ENCODE peak calls at places on chromosomes 2 and 18, in six cellular contexts. G is progenitor cell of endocrine pancreas, W is NCI-H69, P is activated T-cell treated with anti-CD3 and anti-CD28 coated beads for 1 hour, X is iris pigment epithelial cell, S is HT1080. U is an unnamed sample.

GRCh38 chr2:8544168-8544785 is 137.6 kb upstream of the ID2 start:
- DNase-seq in S (no peak), X (no peak), P (no peak), G (no peak), W (no peak), U (no peak)

GRCh38 chr18:22676423-22676822 is 256.7 kb upstream of the RBBP8 start:
- DNase-seq in P (no peak), W (no peak), S (no peak), X (peak; percentile 72), G (no peak), U (no peak)

GRCh38 chr18:63844254-63844653 is 43.3 kb upstream of the SERPINB2 start:
- DNase-seq in G (no peak), W (peak; percentile 69), P (no peak), X (peak; percentile 40), S (peak; percentile 61), U (no peak)

GRCh38 chr2:7373156-7373555 is 455.9 kb downstream of the RNF144A start:
- DNase-seq in P (no peak), S (no peak), G (no peak), X (no peak), W (no peak), U (no peak)

GRCh38 chr2:152036611-152037469 is 62.0 kb downstream of the CACNB4 start:
- DNase-seq in P (peak; percentile 19), S (peak; percentile 71), W (peak; percentile 59), X (peak; percentile 72), G (peak; percentile 54), U (peak; percentile 73)

GRCh38 chr18:46736136-46736535 is 20.7 kb downstream of the ST8SIA5 start:
- DNase-seq in S (no peak), P (no peak), G (no peak), W (no peak), X (no peak), U (no peak)

GRCh38 chr18:33697498-33697897 is 119.5 kb downstream of the ASXL3 start:
- DNase-seq in W (no peak), G (no peak), S (peak; percentile 15), P (no peak), X (no peak), U (no peak)

GRCh38 chr2:165646321-165646801 is 147.7 kb downstream of the GALNT3 start:
- DNase-seq in X (no peak), P (no peak), W (peak; percentile 0), G (no peak), S (no peak), U (no peak)

GRCh38 chr2:149038442-149039212 is at the start of gene LYPD6B:
- DNase-seq in G (peak; percentile 56), X (no peak), S (no peak), P (no peak), W (peak; percentile 81), U (peak; percentile 65)

GRCh38 chr18:36622610-36623009 is 206.2 kb downstream of the TPGS2 start:
- DNase-seq in S (no peak), W (no peak), G (no peak), X (no peak), P (no peak), U (no peak)

GRCh38 chr2:235168174-235168979 is 216.6 kb downstream of the SH3BP4 start:
- DNase-seq in P (no peak), G (no peak), W (peak; percentile 2), S (no peak), X (no peak), U (no peak)

GRCh38 chr2:42931147-42931817 is 138.9 kb upstream of the HAAO start:
- DNase-seq in S (no peak), P (no peak), G (no peak), W (peak; percentile 56), X (no peak), U (no peak)

GRCh38 chr18:35444636-35445035 is 53.1 kb downstream of the INO80C start:
- DNase-seq in G (no peak), S (no peak), P (no peak), W (no peak), X (no peak), U (no peak)

GRCh38 chr2:45554764-45555163 is 56.3 kb downstream of the SRBD1 start:
- DNase-seq in G (no peak), W (no peak), P (no peak), S (peak; percentile 52), X (peak; percentile 59), U (no peak)

GRCh38 chr2:85560812-85561279 is 447 bp downstream of the GGCX start:
- DNase-seq in W (no peak), S (no peak), G (no peak), P (no peak), X (no peak), U (no peak)

GRCh38 chr2:79982445-79982844 is 322.1 kb downstream of the LRRTM1 start:
- DNase-seq in S (peak; percentile 16), G (no peak), P (no peak), X (no peak), W (peak; percentile 57), U (peak; percentile 71)

GRCh38 chr2:195535911-195536522 is 121.0 kb upstream of the SLC39A10 start:
- DNase-seq in G (no peak), W (no peak), P (peak; percentile 51), X (no peak), S (no peak), U (peak; percentile 33)

GRCh38 chr2:55418512-55419235 is 982 bp downstream of the CCDC88A start:
- DNase-seq in X (no peak), S (no peak), W (peak; percentile 32), G (no peak), P (no peak), U (no peak)

GRCh38 chr2:64792310-64792709 is 138.6 kb upstream of the SERTAD2 start:
- DNase-seq in G (no peak), X (peak; percentile 24), S (peak; percentile 48), W (no peak), P (no peak), U (no peak)

GRCh38 chr2:142682528-142682927 is 194.9 kb upstream of the KYNU start:
- DNase-seq in G (no peak), S (peak; percentile 29), X (peak; percentile 54), W (no peak), P (no peak), U (no peak)

GRCh38 chr2:66048667-66049066 is 386.3 kb upstream of the MEIS1 start:
- DNase-seq in G (no peak), X (no peak), P (no peak), W (no peak), S (no peak), U (no peak)

GRCh38 chr18:45715212-45715780 is 8.7 kb upstream of the SLC14A1 start:
- DNase-seq in S (peak; percentile 55), G (no peak), W (no peak), P (no peak), X (no peak), U (no peak)

U was measured in colonic mucosa.